ENCODE peak calls at places on chromosomes 13 and 19, in six cellular contexts. T is H1, Z is HCT116, R is GM12878, U is K562, P is HepG2. N is an unnamed sample.

GRCh38 chr13:98972627-98973026 is 5.2 kb downstream of the DOCK9 start:
- DNase-seq in Z (peak; percentile 78), R (no peak), P (no peak), U (no peak), T (no peak), N (peak; percentile 30)

GRCh38 chr19:36265856-36266374 is 51.0 kb downstream of the ZNF146 start:
- DNase-seq in P (no peak), U (peak; percentile 20), T (no peak), Z (no peak), R (no peak), N (no peak)

GRCh38 chr13:60095300-60095699 is 68.4 kb downstream of the DIAPH3 start:
- DNase-seq in Z (no peak), U (peak; percentile 8), P (no peak), T (no peak), R (no peak), N (no peak)

GRCh38 chr13:30416471-30416870 is 5.8 kb upstream of the UBE2L5 start:
- DNase-seq in P (no peak), Z (no peak), T (no peak), U (no peak), R (no peak), N (no peak)

GRCh38 chr19:57241181-57241580 is 749 bp downstream of the ZNF805 start:
- DNase-seq in T (no peak), Z (no peak), P (peak; percentile 12), R (no peak), U (peak; percentile 13), N (no peak)

GRCh38 chr13:114231886-114232285 is 2.8 kb upstream of the CDC16 start:
- DNase-seq in P (no peak), Z (no peak), T (no peak), U (no peak), R (no peak), N (no peak)

GRCh38 chr19:10593820-10594637 is 6.9 kb upstream of the AP1M2 start:
- DNase-seq in Z (no peak), U (no peak), P (no peak), T (no peak), R (peak; percentile 72), N (no peak)

GRCh38 chr19:6862673-6863078 is 24.7 kb upstream of the ADGRE1 start:
- DNase-seq in Z (peak; percentile 81), T (peak; percentile 49), R (peak; percentile 80), U (peak; percentile 89), P (peak; percentile 83), N (peak; percentile 40)

GRCh38 chr13:79442706-79443105 is 36.7 kb upstream of the RBM26 start:
- DNase-seq in R (no peak), Z (no peak), U (no peak), P (no peak), T (no peak), N (no peak)

GRCh38 chr13:111354789-111355188 is 34.3 kb downstream of the TEX29 start:
- DNase-seq in U (no peak), P (no peak), Z (no peak), R (no peak), T (no peak), N (no peak)

GRCh38 chr19:7417671-7418324 is 69.1 kb downstream of the ARHGEF18 start:
- DNase-seq in Z (no peak), P (no peak), R (no peak), U (peak; percentile 15), T (no peak), N (no peak)

GRCh38 chr19:31627824-31628223 is 278.6 kb upstream of the TSHZ3 start:
- DNase-seq in Z (no peak), U (no peak), T (no peak), R (no peak), P (no peak), N (no peak)

GRCh38 chr13:19567820-19568534 is 6.6 kb upstream of the TPTE2 start:
- DNase-seq in Z (no peak), R (peak; percentile 67), U (no peak), P (no peak), T (no peak), N (no peak)

GRCh38 chr13:99417821-99418662 is 83.2 kb upstream of the TM9SF2 start:
- DNase-seq in P (no peak), T (no peak), U (no peak), Z (no peak), R (no peak), N (no peak)

GRCh38 chr13:111039735-111040134 is 75.4 kb upstream of the ARHGEF7 start:
- DNase-seq in U (peak; percentile 49), P (no peak), T (no peak), R (no peak), Z (no peak), N (no peak)

GRCh38 chr13:113545931-113546516 is 38.5 kb upstream of the TFDP1 start:
- DNase-seq in Z (no peak), T (no peak), U (no peak), P (no peak), R (no peak), N (no peak)

GRCh38 chr19:35843676-35844481 is 8.4 kb downstream of the NPHS1 start:
- DNase-seq in U (peak; percentile 81), T (no peak), R (no peak), Z (peak; percentile 74), P (no peak), N (no peak)

GRCh38 chr13:106083620-106084350 is 451.7 kb downstream of the EFNB2 start:
- DNase-seq in R (no peak), T (no peak), U (peak; percentile 2), Z (peak; percentile 46), P (peak; percentile 6), N (no peak)

GRCh38 chr13:106089251-106089940 is 446.1 kb downstream of the EFNB2 start:
- DNase-seq in P (no peak), R (no peak), U (no peak), Z (no peak), T (no peak), N (no peak)

GRCh38 chr13:106087201-106087600 is 448.3 kb downstream of the EFNB2 start:
- DNase-seq in U (no peak), R (no peak), P (no peak), T (no peak), Z (no peak), N (no peak)

GRCh38 chr13:106088094-106088493 is 447.4 kb downstream of the EFNB2 start:
- DNase-seq in P (no peak), T (no peak), U (no peak), Z (no peak), R (no peak), N (no peak)
- TF ChIP-seq ZNF274 in P (no peak), T (no peak), U (no peak), Z (no peak), R (no peak), N (no peak)

GRCh38 chr19:34248941-34249340 is 5.4 kb upstream of the GARRE1 start:
- DNase-seq in U (no peak), Z (no peak), P (no peak), T (no peak), R (no peak), N (no peak)
- H3K9me3 ChIP-seq in U (no peaks in the 10 kb centered on the region), Z (no peaks in the 10 kb centered on the region), P (no peaks in the 10 kb centered on the region), T (no peaks in the 10 kb centered on the region), R (no peaks in the 10 kb centered on the region), N (no peaks in the 10 kb centered on the region)

GRCh38 chr13:68727788-68728187 is 1379.8 kb upstream of the ATXN8OS start:
- DNase-seq in U (no peak), P (no peak), T (no peak), R (no peak), Z (no peak), N (no peak)
- TF ChIP-seq YY1 in U (no peak), P (no peak), T (no peak), R (no peak), Z (no peak), N (no peak)

DNA sequence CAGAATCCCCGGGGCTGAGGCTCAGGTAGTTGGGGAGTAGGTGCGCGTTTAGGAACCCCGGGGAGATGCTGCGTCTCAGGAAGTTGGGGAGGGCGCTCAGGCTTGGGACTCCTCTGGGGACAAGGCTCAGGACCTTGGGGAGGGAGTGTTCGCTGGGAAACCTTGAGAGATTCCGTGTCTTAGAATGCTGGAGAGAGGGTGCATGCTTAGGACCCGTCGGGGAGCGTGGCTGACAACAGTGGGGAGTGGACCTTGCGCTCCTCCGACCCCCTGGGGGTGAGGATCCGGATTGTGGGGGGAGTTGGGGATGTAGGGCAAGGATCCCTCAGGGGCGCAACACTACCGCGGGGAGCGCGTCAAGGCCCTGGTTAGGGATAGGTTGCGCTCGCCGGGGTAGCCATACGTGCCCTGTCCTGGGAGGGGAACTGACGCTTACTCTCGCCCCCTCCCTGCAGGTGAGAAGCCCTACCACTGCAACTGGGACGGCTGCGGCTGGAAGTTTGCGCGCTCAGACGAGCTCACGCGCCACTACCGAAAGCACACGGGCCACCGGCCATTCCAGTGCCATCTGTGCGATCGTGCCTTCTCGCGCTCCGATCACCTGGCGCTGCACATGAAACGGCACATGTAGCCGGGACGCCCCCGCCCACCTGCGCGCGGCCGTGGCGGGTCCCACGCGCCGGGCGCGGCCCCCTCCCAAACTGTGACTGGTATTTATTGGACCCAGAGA is 1.9 kb downstream of the KLF2 start:
- DNase-seq in U (no peak), Z (no peak), P (no peak), R (no peak), T (no peak), N (no peak)
- TF ChIP-seq ZNF274 in U (no peak), Z (no peak), P (no peak), R (no peak), T (no peak), N (no peak)

GRCh38 chr13:76720827-76721226 is 165.4 kb downstream of the KCTD12 start:
- DNase-seq in R (no peak), U (no peak), T (no peak), P (no peak), Z (no peak), N (no peak)
- H3K9me3 ChIP-seq in R (no peaks in the 10 kb centered on the region), U (no peaks in the 10 kb centered on the region), T (no peaks in the 10 kb centered on the region), P (no peaks in the 10 kb centered on the region), Z (no peaks in the 10 kb centered on the region), N (no peaks in the 10 kb centered on the region)

DNA sequence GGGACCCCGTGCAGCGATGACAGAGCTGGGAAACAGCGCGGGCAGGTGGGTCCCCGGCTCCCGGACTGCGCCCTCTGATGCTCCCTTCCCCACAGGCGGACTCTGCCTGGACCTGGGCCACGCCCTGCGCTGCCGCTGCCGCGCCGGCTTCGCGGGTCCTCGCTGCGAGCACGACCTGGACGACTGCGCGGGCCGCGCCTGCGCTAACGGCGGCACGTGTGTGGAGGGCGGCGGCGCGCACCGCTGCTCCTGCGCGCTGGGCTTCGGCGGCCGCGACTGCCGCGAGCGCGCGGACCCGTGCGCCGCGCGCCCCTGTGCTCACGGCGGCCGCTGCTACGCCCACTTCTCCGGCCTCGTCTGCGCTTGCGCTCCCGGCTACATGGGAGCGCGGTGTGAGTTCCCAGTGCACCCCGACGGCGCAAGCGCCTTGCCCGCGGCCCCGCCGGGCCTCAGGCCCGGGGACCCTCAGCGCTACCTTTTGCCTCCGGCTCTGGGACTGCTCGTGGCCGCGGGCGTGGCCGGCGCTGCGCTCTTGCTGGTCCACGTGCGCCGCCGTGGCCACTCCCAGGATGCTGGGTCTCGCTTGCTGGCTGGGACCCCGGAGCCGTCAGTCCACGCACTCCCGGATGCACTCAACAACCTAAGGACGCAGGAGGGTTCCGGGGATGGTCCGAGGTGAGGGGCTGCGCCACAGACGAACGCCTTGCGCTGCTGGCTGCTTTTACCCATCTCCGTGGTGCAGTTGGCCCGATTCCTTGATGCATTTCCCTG is 7.8 kb upstream of the SELENOV start:
- DNase-seq in Z (no peak), U (peak; percentile 92), P (peak; percentile 60), R (no peak), T (peak; percentile 47), N (peak; percentile 40)
- TF ChIP-seq YY1 in Z (no peak), U (no peak), P (peak; percentile 22), R (no peak), T (no peak), N (no peak)

GRCh38 chr13:107035778-107036177 is 467.8 kb upstream of the ARGLU1 start:
- DNase-seq in U (no peak), Z (no peak), R (no peak), P (no peak), T (no peak), N (no peak)
- TF ChIP-seq ZNF274 in U (no peak), Z (no peak), R (no peak), P (no peak), T (no peak), N (no peak)

N was measured in NT2/D1.